ENCODE peak calls at places on chromosomes 7 and 10, in five cellular contexts. One of them, this sample, is unnamed.

GRCh38 chr10:97632949-97633884 is at the start of gene MORN4:
- DNase-seq in NCI-H1105: peak
- DNase-seq in T-cell: peak
- DNase-seq in uterus: peak
- DNase-seq in GM19239: peak
- DNase-seq in this sample: peak

GRCh38 chr7:96311967-96312366 is 9.9 kb downstream of the SLC25A13 start:
- DNase-seq in NCI-H1105: no peak
- DNase-seq in T-cell: no peak
- DNase-seq in uterus: no peak
- DNase-seq in GM19239: no peak
- DNase-seq in this sample: no peak

GRCh38 chr7:84674236-84674913 is 479.8 kb upstream of the SEMA3A start:
- DNase-seq in NCI-H1105: no peak
- DNase-seq in T-cell: no peak
- DNase-seq in uterus: no peak
- DNase-seq in GM19239: no peak
- DNase-seq in this sample: no peak

GRCh38 chr7:130205084-130205947 is at the start of gene TMEM209:
- DNase-seq in NCI-H1105: peak
- DNase-seq in T-cell: peak
- DNase-seq in uterus: peak
- DNase-seq in GM19239: peak
- DNase-seq in this sample: peak

GRCh38 chr7:141072548-141073172 is 1.2 kb upstream of the TMEM178B start:
- DNase-seq in NCI-H1105: peak
- DNase-seq in T-cell: no peak
- DNase-seq in uterus: peak
- DNase-seq in GM19239: no peak
- DNase-seq in this sample: peak

GRCh38 chr10:69333205-69333604 is 54.9 kb downstream of the HK1 start:
- DNase-seq in NCI-H1105: no peak
- DNase-seq in T-cell: no peak
- DNase-seq in uterus: no peak
- DNase-seq in GM19239: no peak
- DNase-seq in this sample: no peak

GRCh38 chr10:33336606-33337334 is 2.3 kb upstream of the NRP1 start:
- DNase-seq in NCI-H1105: no peak
- DNase-seq in T-cell: no peak
- DNase-seq in uterus: peak
- DNase-seq in GM19239: no peak
- DNase-seq in this sample: peak

GRCh38 chr10:123241391-123242141 is 87.4 kb downstream of the BUB3 start:
- DNase-seq in NCI-H1105: no peak
- DNase-seq in T-cell: peak
- DNase-seq in uterus: no peak
- DNase-seq in GM19239: peak
- DNase-seq in this sample: no peak

This sample was measured in DMS79 treated with DMSO at 0.1 percent for 48 hours.